ENCODE peak calls at places on chromosomes 2 and 18, in five cellular contexts. D is Right ventricle myocardium superior, Z is Karpas-422, K is NCI-H1092 treated with DMSO at 0.1 percent for 48 hours, U is AG10803. G is an unnamed sample.

GRCh38 chr2:145975406-145975805 is 1455.5 kb upstream of the ZEB2 start:
- DNase-seq in D (no peak), Z (no peak), K (no peak), U (no peak), G (no peak)

GRCh38 chr2:37993135-37993534 is 68.0 kb downstream of the RMDN2 start:
- DNase-seq in D (no peak), Z (no peak), K (no peak), U (no peak), G (no peak)

GRCh38 chr2:54639609-54640008 is 83.9 kb upstream of the EML6 start:
- DNase-seq in D (no peak), Z (no peak), K (no peak), U (no peak), G (no peak)

GRCh38 chr18:21452381-21452780 is 148.1 kb downstream of the ESCO1 start:
- DNase-seq in D (no peak), Z (no peak), K (no peak), U (no peak), G (no peak)

GRCh38 chr18:40222736-40223135 is 1732.3 kb upstream of the PIK3C3 start:
- DNase-seq in D (no peak), Z (no peak), K (no peak), U (peak), G (no peak)

GRCh38 chr2:149727927-149728326 is 140.4 kb upstream of the MMADHC start:
- DNase-seq in D (no peak), Z (no peak), K (no peak), U (no peak), G (no peak)

GRCh38 chr2:160384791-160385190 is 108.8 kb downstream of the RBMS1 start:
- DNase-seq in D (no peak), Z (no peak), K (no peak), U (no peak), G (no peak)

GRCh38 chr2:154092571-154092970 is 220.8 kb downstream of the GALNT13 start:
- DNase-seq in D (no peak), Z (no peak), K (no peak), U (no peak), G (no peak)

GRCh38 chr2:135174802-135175093 is 122.7 kb downstream of the RAB3GAP1 start:
- DNase-seq in D (no peak), Z (no peak), K (no peak), U (no peak), G (no peak)